ENCODE peak calls at places on chromosome 14, in eight cellular contexts. C is heart left ventricle, Q is endothelial cell of umbilical vein, R is uterus, N is thyroid gland, K is A549, W is adrenal gland, D is body of pancreas. O is an unnamed sample.

GRCh38 chr14:88129306-88130056 is 124.5 kb downstream of the GPR65 start:
- DNase-seq in C (peak), Q (peak), R (no peak), N (no peak), K (no peak), W (peak), D (no peak), O (no peak)

GRCh38 chr14:82642425-82642824 is 1108.8 kb upstream of the SEL1L start:
- DNase-seq in C (no peak), Q (no peak), R (no peak), N (peak), K (peak), W (no peak), D (peak), O (no peak)

GRCh38 chr14:67358914-67359313 is 690 bp downstream of the ATP6V1D start:
- DNase-seq in C (no peak), Q (no peak), R (no peak), N (no peak), K (peak), W (no peak), D (no peak), O (no peak)

GRCh38 chr14:101083564-101084435 is 180.3 kb upstream of the RTL1 start:
- DNase-seq in C (no peak), Q (no peak), R (no peak), N (no peak), K (no peak), W (no peak), D (no peak), O (no peak)

GRCh38 chr14:62071029-62071428 is 308.8 kb downstream of the SNAPC1 start:
- DNase-seq in C (no peak), Q (no peak), R (no peak), N (no peak), K (no peak), W (no peak), D (no peak), O (no peak)

GRCh38 chr14:37903561-37904191 is 304.0 kb upstream of the SSTR1 start:
- DNase-seq in C (no peak), Q (peak), R (no peak), N (no peak), K (peak), W (peak), D (peak), O (no peak)

GRCh38 chr14:42676636-42677035 is 1070.0 kb downstream of the LRFN5 start:
- DNase-seq in C (no peak), Q (no peak), R (no peak), N (no peak), K (no peak), W (no peak), D (no peak), O (no peak)

GRCh38 chr14:67816326-67817009 is at the start of gene ZFYVE26:
- DNase-seq in C (peak), Q (peak), R (peak), N (peak), K (peak), W (peak), D (peak), O (peak)

GRCh38 chr14:73173092-73173735 is 36.9 kb downstream of the PSEN1 start:
- DNase-seq in C (no peak), Q (peak), R (no peak), N (no peak), K (peak), W (peak), D (no peak), O (no peak)

GRCh38 chr14:36508418-36509051 is 11.5 kb downstream of the NKX2-1 start:
- DNase-seq in C (no peak), Q (no peak), R (no peak), N (peak), K (no peak), W (no peak), D (no peak), O (no peak)

GRCh38 chr14:90828642-90829487 is 12.6 kb upstream of the TTC7B start:
- DNase-seq in C (no peak), Q (no peak), R (peak), N (no peak), K (no peak), W (peak), D (no peak), O (no peak)

GRCh38 chr14:67576216-67576615 is 23.9 kb downstream of the PIGH start:
- DNase-seq in C (no peak), Q (no peak), R (no peak), N (no peak), K (no peak), W (no peak), D (no peak), O (no peak)

GRCh38 chr14:42229976-42230375 is 623.3 kb downstream of the LRFN5 start:
- DNase-seq in C (no peak), Q (no peak), R (no peak), N (no peak), K (no peak), W (no peak), D (no peak), O (no peak)

GRCh38 chr14:99604766-99605298 is 825 bp upstream of the CCDC85C start:
- DNase-seq in C (no peak), Q (peak), R (no peak), N (peak), K (peak), W (peak), D (peak), O (no peak)

GRCh38 chr14:102325791-102326345 is 6.3 kb downstream of the ZNF839 start:
- DNase-seq in C (no peak), Q (no peak), R (no peak), N (no peak), K (no peak), W (no peak), D (no peak), O (no peak)

GRCh38 chr14:73259837-73260236 is 22.5 kb downstream of the PAPLN start:
- DNase-seq in C (no peak), Q (no peak), R (no peak), N (no peak), K (no peak), W (no peak), D (no peak), O (no peak)

GRCh38 chr14:61326847-61327246 is 5.5 kb downstream of the PRKCH start:
- DNase-seq in C (peak), Q (peak), R (peak), N (peak), K (no peak), W (peak), D (peak), O (no peak)

GRCh38 chr14:59333668-59334067 is 131.5 kb downstream of the GPR135 start:
- DNase-seq in C (no peak), Q (peak), R (peak), N (no peak), K (no peak), W (peak), D (no peak), O (no peak)

GRCh38 chr14:58297412-58297761 is 968 bp upstream of the ARID4A start:
- DNase-seq in C (no peak), Q (no peak), R (no peak), N (no peak), K (peak), W (no peak), D (no peak), O (no peak)

DNA sequence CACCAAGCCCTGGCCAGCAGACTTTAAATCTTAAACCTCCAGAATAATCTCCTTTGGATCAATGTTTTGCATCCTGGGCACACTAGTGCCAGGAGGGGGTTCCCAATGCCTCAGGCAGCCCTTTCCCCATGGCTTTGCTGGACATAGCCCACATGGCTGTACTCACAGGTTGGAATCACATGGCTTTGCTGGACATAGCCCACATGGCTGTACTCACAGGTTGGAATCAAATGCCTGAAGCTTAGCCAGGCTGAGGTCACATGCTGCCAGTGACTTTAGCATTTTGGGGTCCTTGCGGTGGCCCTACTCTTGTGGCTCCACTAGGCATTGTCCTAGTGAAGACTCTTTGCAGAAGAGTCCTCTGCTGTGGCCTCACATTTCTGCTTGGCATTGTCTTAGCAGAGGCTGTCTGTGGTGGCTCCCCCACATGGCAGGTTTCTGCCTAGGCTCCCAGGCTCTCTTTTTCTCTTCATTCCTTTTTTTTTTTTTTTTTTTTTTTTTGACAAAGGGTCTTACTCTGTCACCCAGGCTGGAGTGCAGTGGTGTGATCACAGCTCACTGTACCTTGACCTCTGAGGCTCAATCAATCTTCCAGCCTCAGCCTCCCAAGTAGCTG is 13.0 kb downstream of the FLVCR2 start:
- DNase-seq in C (no peak), Q (no peak), R (no peak), N (no peak), K (no peak), W (no peak), D (no peak), O (no peak)
- TF ChIP-seq POLR2A in C (no peak), Q (no peak), R (no peak), N (no peak), K (no peak), W (no peak), D (no peak), O (no peak)

GRCh38 chr14:105287249-105288102 is 13.3 kb downstream of the BRF1 start:
- DNase-seq in C (no peak), Q (no peak), R (no peak), N (no peak), K (no peak), W (no peak), D (no peak), O (no peak)

GRCh38 chr14:105294142-105294597 is 6.6 kb downstream of the BRF1 start:
- DNase-seq in C (peak), Q (peak), R (no peak), N (no peak), K (no peak), W (peak), D (no peak), O (no peak)

GRCh38 chr14:105290598-105291356 is 10.0 kb downstream of the BRF1 start:
- DNase-seq in C (no peak), Q (peak), R (no peak), N (no peak), K (no peak), W (no peak), D (no peak), O (no peak)

GRCh38 chr14:105292810-105293711 is 7.7 kb downstream of the BRF1 start:
- DNase-seq in C (no peak), Q (peak), R (no peak), N (no peak), K (no peak), W (no peak), D (no peak), O (no peak)
- TF ChIP-seq POLR2A in C (no peak), Q (no peak), R (no peak), N (no peak), K (no peak), W (no peak), D (no peak), O (no peak)

DNA sequence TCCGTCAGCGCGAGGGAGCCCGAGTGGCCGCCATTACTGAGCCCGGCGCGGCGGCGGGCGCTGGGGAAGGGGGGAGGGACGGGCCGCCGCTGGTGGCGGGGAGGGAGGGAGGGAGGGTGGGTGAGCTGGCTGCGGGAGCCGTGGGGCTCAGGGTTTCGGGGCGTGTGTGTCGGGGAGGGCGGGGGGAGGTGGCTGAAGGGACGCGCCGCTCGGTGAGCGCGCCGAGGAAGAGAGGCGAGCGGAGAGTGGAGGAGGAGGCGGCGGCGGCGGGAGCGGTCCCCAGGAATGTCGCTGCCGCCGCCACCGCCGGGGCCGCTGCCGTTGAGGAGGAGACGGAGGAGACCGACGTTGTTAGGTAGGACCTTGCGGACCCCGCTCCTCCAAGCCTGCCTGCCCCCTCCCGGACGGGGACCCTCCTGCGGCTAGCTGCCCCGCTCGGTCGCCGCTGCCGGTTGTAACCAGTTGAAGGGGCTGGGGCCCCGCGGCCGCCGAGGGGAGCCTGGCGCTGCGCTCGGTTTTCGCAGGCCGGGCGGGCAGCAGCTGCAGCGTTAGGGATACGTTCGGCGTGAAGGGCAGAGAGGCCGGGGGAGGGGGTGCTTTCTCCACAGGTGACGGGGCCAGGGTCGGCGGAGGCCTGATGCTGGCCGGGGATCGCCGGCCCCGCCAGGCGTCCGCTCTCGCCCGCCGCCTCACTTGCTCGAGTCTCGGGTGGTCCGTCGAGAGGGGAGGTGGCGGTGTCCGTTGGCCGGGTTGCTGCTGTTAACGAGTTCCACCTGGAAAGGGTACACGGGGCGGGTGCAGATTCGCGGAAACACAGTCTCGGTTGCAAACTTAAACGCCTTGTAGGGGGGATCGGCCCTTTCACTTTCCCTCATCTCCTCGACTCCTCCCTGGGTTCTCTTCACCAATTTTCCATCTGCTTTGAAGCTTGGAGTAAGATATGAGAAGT is at the start of gene ARHGAP5:
- DNase-seq in C (peak), Q (peak), R (peak), N (no peak), K (no peak), W (peak), D (no peak), O (peak)
- TF ChIP-seq POLR2A in C (no peak), Q (peak), R (no peak), N (peak), K (peak), W (peak), D (peak), O (no peak)

DNA sequence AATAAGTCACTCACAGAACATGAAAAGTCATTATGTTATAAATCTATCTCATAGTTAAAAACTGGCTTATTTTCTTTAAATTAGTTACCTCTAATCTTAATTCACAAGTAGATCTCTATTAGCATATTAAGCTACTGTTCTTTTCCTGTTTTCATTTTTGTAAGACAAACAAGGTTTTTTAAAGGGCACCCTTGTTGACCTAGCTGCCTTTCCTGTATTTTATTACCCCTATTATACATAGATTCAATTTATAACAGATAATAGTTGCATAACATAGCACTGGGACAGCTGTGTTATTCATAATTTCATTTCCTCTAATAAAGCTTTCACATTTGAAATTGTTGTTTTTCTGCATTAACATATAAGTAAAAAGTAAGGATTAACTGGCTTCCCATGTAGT is 1500.7 kb upstream of the FLRT2 start:
- DNase-seq in C (no peak), Q (peak), R (no peak), N (no peak), K (no peak), W (no peak), D (no peak), O (no peak)
- TF ChIP-seq POLR2A in C (no peak), Q (no peak), R (no peak), N (no peak), K (no peak), W (no peak), D (no peak), O (no peak)

O was measured in GM12891.